ENCODE peak calls at places on chromosome 16, in eight cellular contexts. J is GM20000, E is retinal pigment epithelial cell, S is DND-41, D is left ventricle myocardium inferior, O is endodermal cell, B is OCI-LY7, U is cardiac muscle cell. X is an unnamed sample.

GRCh38 chr16:79184464-79184863 is 416.1 kb downstream of the MAF start:
- DNase-seq in J (no peak), E (no peak), U (no peak), B (no peak), D (no peak), O (no peak), S (no peak), X (no peak)

GRCh38 chr16:81956213-81956948 is 54.9 kb downstream of the SDR42E1 start:
- DNase-seq in J (no peak), E (no peak), B (no peak), S (no peak), O (no peak), U (no peak), D (no peak), X (no peak)

GRCh38 chr16:5025171-5025632 is 8.5 kb downstream of the NAGPA start:
- DNase-seq in E (no peak), J (no peak), D (peak), U (peak), S (no peak), B (peak), O (peak), X (peak)

GRCh38 chr16:85153656-85154091 is 41.4 kb upstream of the CIBAR2 start:
- DNase-seq in D (peak), B (no peak), U (no peak), J (peak), E (no peak), S (no peak), O (no peak), X (no peak)

GRCh38 chr16:88993006-88993787 is 16.2 kb upstream of the CBFA2T3 start:
- DNase-seq in O (no peak), U (no peak), J (no peak), E (no peak), D (no peak), S (peak), B (peak), X (peak)

GRCh38 chr16:12228607-12229499 is 252.3 kb downstream of the SNX29 start:
- DNase-seq in O (peak), E (no peak), J (peak), S (no peak), B (peak), D (peak), U (peak), X (peak)

GRCh38 chr16:85363881-85364280 is 249.2 kb upstream of the GSE1 start:
- DNase-seq in S (no peak), D (no peak), J (no peak), O (no peak), U (no peak), E (no peak), B (no peak), X (no peak)

GRCh38 chr16:66405057-66405783 is 21.9 kb upstream of the BEAN1 start:
- DNase-seq in B (no peak), E (no peak), J (no peak), O (no peak), S (no peak), D (no peak), U (no peak), X (no peak)

GRCh38 chr16:57186630-57187507 is 740 bp downstream of the RSPRY1 start:
- DNase-seq in S (peak), U (peak), E (no peak), O (peak), J (no peak), D (no peak), B (peak), X (peak)

GRCh38 chr16:78703951-78704350 is 604.5 kb downstream of the WWOX start:
- DNase-seq in D (no peak), S (no peak), B (no peak), E (no peak), O (no peak), J (no peak), U (no peak), X (no peak)

GRCh38 chr16:49589721-49590120 is 216.1 kb downstream of the C16orf78 start:
- DNase-seq in B (no peak), J (no peak), U (no peak), D (no peak), S (no peak), O (peak), E (no peak), X (no peak)

GRCh38 chr16:11105038-11105903 is 150.7 kb downstream of the SOCS1 start:
- DNase-seq in J (peak), O (no peak), U (no peak), D (no peak), B (peak), E (peak), S (peak), X (no peak)

GRCh38 chr16:23901178-23902131 is 65.7 kb downstream of the PRKCB start:
- DNase-seq in O (peak), B (no peak), E (no peak), J (no peak), S (peak), D (no peak), U (no peak), X (no peak)

GRCh38 chr16:76571755-76572154 is 294.6 kb downstream of the CNTNAP4 start:
- DNase-seq in D (no peak), E (no peak), U (no peak), B (no peak), J (no peak), O (no peak), S (no peak), X (no peak)

GRCh38 chr16:4123617-4124300 is 7.5 kb upstream of the ADCY9 start:
- DNase-seq in U (no peak), O (no peak), J (no peak), E (no peak), D (no peak), S (no peak), B (no peak), X (no peak)

GRCh38 chr16:11564046-11564926 is 22.4 kb downstream of the LITAF start:
- DNase-seq in D (no peak), B (no peak), U (no peak), E (no peak), J (no peak), O (no peak), S (no peak), X (no peak)

GRCh38 chr16:88306411-88306810 is 76.3 kb upstream of the ZNF469 start:
- DNase-seq in J (no peak), B (no peak), E (no peak), O (no peak), U (no peak), S (no peak), D (peak), X (no peak)

GRCh38 chr16:4293822-4294457 is 21.1 kb upstream of the TFAP4 start:
- DNase-seq in D (peak), O (peak), J (no peak), S (no peak), B (no peak), U (peak), E (no peak), X (peak)

GRCh38 chr16:4218202-4218601 is 23.7 kb downstream of the SRL start:
- DNase-seq in U (no peak), E (no peak), S (no peak), O (no peak), B (no peak), J (no peak), D (no peak), X (no peak)

DNA sequence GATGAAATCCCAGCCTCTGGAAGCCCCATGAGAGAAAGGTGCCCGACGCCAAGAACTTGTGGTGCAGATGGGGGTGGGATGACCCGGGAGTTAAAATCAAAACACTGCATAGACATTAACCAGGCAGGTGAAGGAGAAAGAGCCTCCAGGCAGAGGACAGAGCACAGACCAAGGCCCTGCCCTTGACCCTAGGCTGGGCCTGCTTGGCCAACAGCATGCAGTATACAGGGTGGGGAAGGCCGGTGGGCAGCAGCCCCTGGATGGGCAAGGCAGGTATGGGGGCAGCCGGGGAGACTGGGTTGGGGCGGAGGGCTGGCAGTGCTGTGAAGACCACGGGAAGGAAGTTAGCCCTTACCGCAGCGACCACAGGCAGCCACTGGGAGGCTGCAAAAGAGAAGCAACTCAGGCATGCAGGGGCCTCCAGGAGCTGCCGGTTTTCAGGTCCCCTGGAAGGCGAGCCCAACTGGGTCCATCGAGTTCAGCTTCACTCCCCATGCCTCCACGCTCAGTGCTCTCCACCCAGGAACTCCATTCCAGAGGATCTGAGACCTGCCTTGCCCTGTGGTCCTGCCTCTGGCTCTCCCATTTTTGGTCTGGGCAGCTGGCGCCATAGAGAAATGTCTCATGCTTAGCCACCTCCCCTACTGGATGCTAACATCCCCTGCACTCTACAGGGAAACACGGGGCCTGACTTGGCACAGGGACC is 81.2 kb downstream of the C16orf95 start:
- DNase-seq in D (no peak), O (peak), S (peak), B (peak), E (no peak), J (no peak), U (no peak), X (no peak)
- TF ChIP-seq CTCF in D (no peak), O (peak), S (no peak), B (no peak), E (peak), J (no peak), U (no peak), X (no peak)

GRCh38 chr16:58299757-58300349 is 5.0 kb upstream of the PRSS54 start:
- DNase-seq in B (peak), O (peak), S (peak), E (no peak), D (no peak), U (peak), J (no peak), X (peak)
- TF ChIP-seq CTCF in B (peak), O (peak), S (peak), E (peak), D (peak), U (peak), J (no peak), X (peak)

GRCh38 chr16:83400234-83400633 is 407.5 kb upstream of the HSBP1 start:
- DNase-seq in J (no peak), S (no peak), B (no peak), E (no peak), D (no peak), U (no peak), O (peak), X (no peak)
- TF ChIP-seq CTCF in J (no peak), S (no peak), B (peak), E (no peak), D (no peak), U (peak), O (peak), X (no peak)

DNA sequence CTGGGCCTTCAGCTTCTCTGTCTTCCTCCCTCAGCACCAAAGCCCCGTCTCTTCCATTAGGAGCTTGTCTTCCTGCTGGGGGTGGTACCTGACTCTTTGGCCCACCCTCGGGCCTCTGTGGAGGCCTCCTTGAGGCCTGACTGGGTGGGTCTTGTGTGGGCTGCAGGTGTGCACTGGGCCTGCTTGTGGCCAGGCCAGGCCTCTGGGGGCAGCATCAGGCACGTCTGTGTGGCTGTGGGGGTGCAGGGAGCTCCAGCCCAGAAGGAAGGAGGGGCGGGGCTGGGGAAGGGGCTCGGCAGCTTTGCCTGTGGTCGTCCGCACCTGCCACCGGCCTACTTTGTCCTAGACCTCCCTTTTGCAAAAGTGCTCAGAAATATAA is 7.0 kb downstream of the PIGQ start:
- DNase-seq in D (no peak), J (no peak), S (peak), U (no peak), E (no peak), B (no peak), O (peak), X (no peak)
- TF ChIP-seq CTCF in D (no peak), J (no peak), S (no peak), U (no peak), E (peak), B (peak), O (peak), X (no peak)

DNA sequence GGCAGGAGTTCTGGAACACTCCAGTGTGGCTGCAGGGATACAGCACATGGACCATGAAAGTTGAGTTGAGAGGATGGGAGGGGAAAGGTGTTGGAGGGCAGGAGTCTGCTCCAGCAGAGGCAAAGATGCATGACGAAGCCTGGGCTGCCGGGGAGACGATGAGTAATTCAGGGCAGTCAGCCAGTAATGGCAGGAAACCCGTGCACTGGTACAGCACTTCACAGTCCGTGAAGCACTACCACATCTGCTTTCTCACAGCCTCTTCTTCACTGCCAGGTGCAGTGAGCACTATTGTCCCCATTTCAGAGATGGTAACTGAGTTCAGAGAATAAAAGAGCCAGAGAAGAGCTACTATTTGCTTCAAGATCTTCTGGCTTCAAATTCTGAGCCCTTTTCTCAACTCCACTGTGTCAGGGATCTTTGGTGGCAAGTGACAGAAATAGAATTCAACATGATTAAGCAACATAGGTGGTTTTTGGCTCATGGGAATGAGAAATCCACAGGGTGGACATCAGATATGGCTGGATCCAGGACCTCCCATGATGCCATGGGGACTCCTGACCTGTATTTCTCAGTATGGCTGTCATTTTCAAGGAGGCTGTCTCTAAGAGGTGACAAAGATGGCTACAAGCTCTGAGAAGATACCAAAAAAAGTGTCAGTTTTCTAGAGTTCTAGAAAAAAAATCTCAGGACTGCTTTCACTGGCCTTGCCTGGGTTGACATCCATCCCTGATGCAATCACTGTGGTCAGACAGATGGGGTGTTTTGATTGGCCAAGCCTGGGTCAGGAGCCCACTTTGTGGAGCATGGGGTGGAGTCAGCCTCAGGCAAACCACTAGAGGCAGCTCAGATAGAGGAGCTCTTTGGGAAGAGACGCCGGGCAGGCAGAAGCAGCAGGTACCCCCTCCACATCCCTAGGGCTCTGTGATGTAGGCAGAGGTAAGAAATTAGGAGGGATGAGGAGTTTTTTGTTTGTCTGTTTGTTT is 24.7 kb downstream of the IL21R start:
- DNase-seq in D (no peak), B (peak), S (peak), O (no peak), U (no peak), E (peak), J (peak), X (peak)
- TF ChIP-seq CTCF in D (no peak), B (peak), S (no peak), O (no peak), U (no peak), E (no peak), J (no peak), X (no peak)

GRCh38 chr16:83475108-83475507 is 332.7 kb upstream of the HSBP1 start:
- DNase-seq in J (no peak), S (no peak), B (no peak), O (no peak), U (peak), E (no peak), D (no peak), X (no peak)
- TF ChIP-seq CTCF in J (no peak), S (no peak), B (no peak), O (no peak), U (no peak), E (no peak), D (no peak), X (no peak)

GRCh38 chr16:69339289-69340094 is at the start of the genes COG8 and NIP7:
- DNase-seq in D (peak), B (peak), O (peak), J (peak), S (peak), E (peak), U (peak), X (peak)
- TF ChIP-seq CTCF in D (peak), B (peak), O (peak), J (peak), S (peak), E (peak), U (peak), X (peak)

GRCh38 chr16:47873434-47873833 is 282.4 kb downstream of the ABCC12 start:
- DNase-seq in E (no peak), B (peak), D (no peak), S (no peak), J (peak), O (peak), U (no peak), X (no peak)
- TF ChIP-seq CTCF in E (peak), B (peak), D (peak), S (peak), J (peak), O (peak), U (peak), X (no peak)

GRCh38 chr16:50668368-50669008 is 12.6 kb downstream of the SNX20 start:
- DNase-seq in B (no peak), O (no peak), U (no peak), E (no peak), J (no peak), D (no peak), S (no peak), X (no peak)

GRCh38 chr16:50669741-50670140 is 11.4 kb downstream of the SNX20 start:
- DNase-seq in U (no peak), J (no peak), D (no peak), S (no peak), O (no peak), B (no peak), E (no peak), X (no peak)

GRCh38 chr16:50665128-50665878 is 15.8 kb downstream of the SNX20 start:
- DNase-seq in E (peak), S (peak), U (peak), B (peak), J (peak), D (peak), O (peak), X (peak)

GRCh38 chr16:50666658-50667496 is 14.2 kb downstream of the SNX20 start:
- DNase-seq in U (no peak), B (no peak), E (no peak), J (peak), S (no peak), D (no peak), O (peak), X (no peak)

GRCh38 chr16:50667497-50668367 is 13.4 kb downstream of the SNX20 start:
- DNase-seq in U (peak), J (no peak), B (no peak), D (no peak), E (no peak), O (peak), S (no peak), X (no peak)
- TF ChIP-seq CTCF in U (peak), J (no peak), B (no peak), D (no peak), E (no peak), O (peak), S (peak), X (no peak)